ENCODE peak calls at places on chromosomes 13 and 19, in five cellular contexts. B, V, N, I and W are unnamed samples.

GRCh38 chr13:33355470-33355869 is 69.9 kb upstream of the STARD13 start:
- DNase-seq in B (peak; percentile 50), V (no peak), N (no peak), I (no peak), W (no peak)

GRCh38 chr13:29978211-29978610 is 127.8 kb upstream of the UBL3 start:
- DNase-seq in B (no peak), V (no peak), N (no peak), I (no peak), W (no peak)

GRCh38 chr13:53272873-53273272 is 244.3 kb downstream of the OLFM4 start:
- DNase-seq in B (no peak), V (no peak), N (no peak), I (no peak), W (no peak)

GRCh38 chr19:30171795-30172642 is 200.2 kb upstream of the ZNF536 start:
- DNase-seq in B (no peak), V (no peak), N (no peak), I (no peak), W (no peak)

GRCh38 chr13:40318366-40318765 is 348.1 kb downstream of the FOXO1 start:
- DNase-seq in B (no peak), V (no peak), N (peak; percentile 49), I (no peak), W (no peak)

GRCh38 chr13:114145722-114146121 is 13.3 kb upstream of the RASA3 start:
- DNase-seq in B (no peak), V (no peak), N (no peak), I (no peak), W (no peak)

GRCh38 chr19:33498391-33499000 is 23.1 kb downstream of the PEPD start:
- DNase-seq in B (no peak), V (no peak), N (no peak), I (no peak), W (no peak)

GRCh38 chr19:50322234-50322633 is 6.9 kb downstream of the KCNC3 start:
- DNase-seq in B (no peak), V (no peak), N (no peak), I (no peak), W (no peak)

GRCh38 chr19:36215276-36216171 is 618 bp downstream of the ZNF146 start:
- DNase-seq in B (no peak), V (no peak), N (no peak), I (no peak), W (no peak)

GRCh38 chr13:113343692-113343968 is 20.3 kb downstream of the GRTP1 start:
- DNase-seq in B (no peak), V (no peak), N (no peak), I (no peak), W (no peak)

GRCh38 chr13:84607614-84608013 is 725.3 kb upstream of the SLITRK1 start:
- DNase-seq in B (peak; percentile 5), V (peak; percentile 21), N (no peak), I (no peak), W (no peak)

GRCh38 chr13:98452851-98453250 is 124.1 kb downstream of the STK24 start:
- DNase-seq in B (no peak), V (no peak), N (no peak), I (no peak), W (no peak)
- H3K36me3 ChIP-seq in B (peaks cover 42% of the 10 kb centered on the region), V (peaks cover 6% of the 10 kb centered on the region), N (no peaks in the 10 kb centered on the region), I (peaks cover 22% of the 10 kb centered on the region), W (peaks cover 17% of the 10 kb centered on the region)

DNA sequence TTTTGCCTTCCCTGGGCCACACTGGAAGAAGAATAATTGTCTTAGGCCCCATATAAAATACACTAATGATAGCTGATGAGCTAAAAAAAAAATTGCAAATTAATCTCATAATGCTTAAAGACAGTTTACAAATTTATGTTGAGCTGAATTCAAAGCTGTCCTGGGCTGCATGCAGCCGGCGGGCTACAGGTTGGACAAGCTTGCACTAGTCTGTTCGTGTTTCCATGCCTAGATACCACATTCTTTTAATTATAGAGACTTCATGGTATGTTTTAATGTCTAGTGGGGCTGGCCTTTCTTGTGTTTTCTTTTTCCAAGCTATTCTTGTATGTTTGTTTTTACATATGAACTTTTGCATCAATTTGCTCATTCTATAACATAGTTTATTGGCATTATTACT is 90.6 kb downstream of the SGCG start:
- DNase-seq in B (no peak), V (no peak), N (no peak), I (no peak), W (no peak)
- H3K36me3 ChIP-seq in B (no peaks in the 10 kb centered on the region), V (no peaks in the 10 kb centered on the region), N (no peaks in the 10 kb centered on the region), I (no peaks in the 10 kb centered on the region), W (no peaks in the 10 kb centered on the region)

GRCh38 chr19:52957591-52957990 is 5.1 kb downstream of the ZNF816 start:
- DNase-seq in B (no peak), V (no peak), N (no peak), I (no peak), W (no peak)

GRCh38 chr19:52962394-52963228 is at the start of gene ZNF816:
- DNase-seq in B (peak; percentile 99), V (peak; percentile 65), N (peak; percentile 97), I (peak; percentile 97), W (peak; percentile 99)

GRCh38 chr19:52961981-52962380 is 700 bp downstream of the ZNF816 start:
- DNase-seq in B (no peak), V (no peak), N (no peak), I (no peak), W (no peak)

GRCh38 chr19:52959613-52960295 is 2.9 kb downstream of the ZNF816 start:
- DNase-seq in B (no peak), V (no peak), N (no peak), I (no peak), W (no peak)

GRCh38 chr19:52956917-52957316 is 5.8 kb downstream of the ZNF816 start:
- DNase-seq in B (no peak), V (no peak), N (no peak), I (no peak), W (no peak)
- H3K36me3 ChIP-seq in B (peaks cover 86% of the 10 kb centered on the region), V (peaks cover 4% of the 10 kb centered on the region), N (no peaks in the 10 kb centered on the region), I (peaks cover 20% of the 10 kb centered on the region), W (peaks cover 57% of the 10 kb centered on the region)

GRCh38 chr19:55694241-55694655 is 19.2 kb downstream of the EPN1 start:
- DNase-seq in B (no peak), V (no peak), N (no peak), I (no peak), W (no peak)
- H3K36me3 ChIP-seq in B (peaks cover 100% of the 10 kb centered on the region), V (peaks cover 3% of the 10 kb centered on the region), N (no peaks in the 10 kb centered on the region), I (peaks cover 49% of the 10 kb centered on the region), W (peaks cover 22% of the 10 kb centered on the region)

GRCh38 chr13:77048592-77048991 is 21.6 kb upstream of the FBXL3 start:
- DNase-seq in B (no peak), V (no peak), N (no peak), I (no peak), W (no peak)
- H3K36me3 ChIP-seq in B (peaks cover 80% of the 10 kb centered on the region), V (no peaks in the 10 kb centered on the region), N (no peaks in the 10 kb centered on the region), I (peaks cover 15% of the 10 kb centered on the region), W (peaks cover 43% of the 10 kb centered on the region)

GRCh38 chr19:40808021-40808325 is 9.0 kb downstream of the EGLN2 start:
- DNase-seq in B (no peak), V (no peak), N (no peak), I (no peak), W (no peak)

GRCh38 chr19:40807147-40808020 is 8.4 kb downstream of the EGLN2 start:
- DNase-seq in B (no peak), V (no peak), N (no peak), I (no peak), W (no peak)

GRCh38 chr19:40804783-40805242 is 5.8 kb downstream of the EGLN2 start:
- DNase-seq in B (no peak), V (no peak), N (no peak), I (no peak), W (no peak)

GRCh38 chr19:40805258-40805868 is 6.4 kb downstream of the EGLN2 start:
- DNase-seq in B (no peak), V (no peak), N (peak; percentile 50), I (no peak), W (peak; percentile 52)

DNA sequence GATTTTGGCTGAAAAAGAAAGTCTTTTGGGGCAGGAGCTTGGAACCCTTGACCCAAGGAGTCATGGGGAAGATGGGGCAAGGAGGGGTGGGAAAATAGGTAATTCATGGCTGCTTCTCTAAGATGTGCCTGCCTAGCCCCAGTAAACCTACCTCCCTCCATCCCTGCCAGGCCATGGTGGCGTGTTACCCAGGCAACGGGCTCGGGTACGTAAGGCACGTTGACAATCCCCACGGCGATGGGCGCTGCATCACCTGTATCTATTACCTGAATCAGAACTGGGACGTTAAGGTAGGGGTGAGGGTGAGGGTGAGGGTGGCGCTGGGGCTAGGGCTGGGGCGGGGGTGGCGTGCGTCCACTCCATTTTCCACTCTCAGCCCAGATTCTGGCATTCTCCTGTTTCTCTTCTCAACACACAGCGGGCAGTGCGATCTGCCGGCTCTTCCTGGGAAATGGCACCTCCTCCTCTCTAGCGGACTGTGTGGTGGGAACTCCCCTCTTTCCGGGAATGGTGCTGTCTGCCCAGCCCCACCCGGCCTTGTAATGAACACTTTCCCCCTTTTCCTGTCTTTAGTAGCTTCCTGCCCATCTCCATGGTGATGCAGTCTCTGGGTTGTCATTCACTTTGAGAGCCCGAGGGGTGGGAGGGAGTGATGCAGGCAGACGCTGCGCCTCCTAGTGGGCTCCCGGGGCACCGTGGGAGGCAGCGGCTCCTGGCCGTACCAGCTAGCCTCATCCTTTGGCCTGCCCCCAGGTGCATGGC is 7.6 kb downstream of the EGLN2 start:
- DNase-seq in B (peak; percentile 84), V (peak; percentile 95), N (peak; percentile 86), I (peak; percentile 80), W (peak; percentile 81)
- H3K36me3 ChIP-seq in B (peaks cover 38% of the 10 kb centered on the region), V (peaks cover 3% of the 10 kb centered on the region), N (no peaks in the 10 kb centered on the region), I (peaks cover 39% of the 10 kb centered on the region), W (peaks cover 18% of the 10 kb centered on the region)

GRCh38 chr19:52039169-52039568 is 9.5 kb downstream of the ZNF432 start:
- DNase-seq in B (no peak), V (no peak), N (no peak), I (no peak), W (no peak)
- H3K36me3 ChIP-seq in B (peaks cover 96% of the 10 kb centered on the region), V (no peaks in the 10 kb centered on the region), N (peaks cover 5% of the 10 kb centered on the region), I (peaks cover 8% of the 10 kb centered on the region), W (peaks cover 68% of the 10 kb centered on the region)

DNA sequence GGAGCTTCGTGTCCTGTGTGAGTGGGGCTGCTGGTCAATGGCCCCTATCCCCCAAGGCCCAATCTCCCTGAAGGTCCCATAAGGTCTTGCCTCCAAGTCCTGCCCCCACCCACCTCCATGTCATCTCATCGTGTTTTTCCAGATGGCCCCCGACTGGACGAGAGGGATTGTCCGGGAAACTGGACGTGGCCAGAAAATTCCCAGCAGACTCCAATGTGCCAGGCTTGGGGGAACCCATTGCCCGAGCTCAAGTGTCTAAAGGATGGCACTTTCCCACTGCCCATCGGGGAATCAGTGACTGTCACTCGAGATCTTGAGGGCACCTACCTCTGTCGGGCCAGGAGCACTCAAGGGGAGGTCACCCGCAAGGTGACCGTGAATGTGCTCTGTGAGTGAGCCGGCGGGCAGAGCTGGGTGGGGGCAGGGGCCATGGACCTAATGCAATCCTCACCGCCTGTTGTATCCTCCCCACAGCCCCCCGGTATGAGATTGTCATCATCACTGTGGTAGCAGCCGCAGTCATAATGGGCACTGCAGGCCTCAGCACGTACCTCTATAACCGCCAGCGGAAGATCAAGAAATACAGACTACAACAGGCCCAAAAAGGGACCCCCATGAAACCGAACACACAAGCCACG is 2.0 kb upstream of the ICAM4 start:
- DNase-seq in B (no peak), V (no peak), N (no peak), I (no peak), W (no peak)
- H3K36me3 ChIP-seq in B (peaks cover 44% of the 10 kb centered on the region), V (no peaks in the 10 kb centered on the region), N (no peaks in the 10 kb centered on the region), I (peaks cover 24% of the 10 kb centered on the region), W (peaks cover 16% of the 10 kb centered on the region)